ENCODE peak calls at places on chromosomes 3 and 15, in five cellular contexts. L is neural progenitor cell, A is PC-3, J is GM23248, Y is HCT116. T is an unnamed sample.

GRCh38 chr3:52446042-52446441 is 1.1 kb upstream of the SEMA3G start:
- DNase-seq in L (no peak), A (no peak), J (no peak), Y (no peak), T (no peak)

GRCh38 chr15:96351801-96352593 is 21.5 kb downstream of the NR2F2 start:
- DNase-seq in L (peak), A (no peak), J (no peak), Y (no peak), T (no peak)

GRCh38 chr3:171198781-171199472 is 172.4 kb upstream of the SLC2A2 start:
- DNase-seq in L (no peak), A (no peak), J (no peak), Y (no peak), T (no peak)

GRCh38 chr15:63178034-63178433 is 11.4 kb upstream of the RAB8B start:
- DNase-seq in L (no peak), A (no peak), J (no peak), Y (no peak), T (no peak)

GRCh38 chr15:51736646-51737537 is 563 bp downstream of the LYSMD2 start:
- DNase-seq in L (peak), A (peak), J (peak), Y (no peak), T (no peak)

GRCh38 chr3:129429080-129429451 is 630 bp upstream of the EFCAB12 start:
- DNase-seq in L (no peak), A (no peak), J (peak), Y (no peak), T (no peak)

GRCh38 chr3:29465836-29466235 is 185.0 kb downstream of the RBMS3 start:
- DNase-seq in L (no peak), A (no peak), J (peak), Y (no peak), T (no peak)

GRCh38 chr3:45491344-45491743 is 103.0 kb downstream of the LARS2 start:
- DNase-seq in L (no peak), A (no peak), J (no peak), Y (no peak), T (no peak)

GRCh38 chr15:77607111-77607893 is 25.4 kb downstream of the LINGO1 start:
- DNase-seq in L (peak), A (no peak), J (peak), Y (no peak), T (no peak)

GRCh38 chr3:2454865-2455264 is 356.2 kb downstream of the CNTN4 start:
- DNase-seq in L (no peak), A (no peak), J (no peak), Y (no peak), T (no peak)

DNA sequence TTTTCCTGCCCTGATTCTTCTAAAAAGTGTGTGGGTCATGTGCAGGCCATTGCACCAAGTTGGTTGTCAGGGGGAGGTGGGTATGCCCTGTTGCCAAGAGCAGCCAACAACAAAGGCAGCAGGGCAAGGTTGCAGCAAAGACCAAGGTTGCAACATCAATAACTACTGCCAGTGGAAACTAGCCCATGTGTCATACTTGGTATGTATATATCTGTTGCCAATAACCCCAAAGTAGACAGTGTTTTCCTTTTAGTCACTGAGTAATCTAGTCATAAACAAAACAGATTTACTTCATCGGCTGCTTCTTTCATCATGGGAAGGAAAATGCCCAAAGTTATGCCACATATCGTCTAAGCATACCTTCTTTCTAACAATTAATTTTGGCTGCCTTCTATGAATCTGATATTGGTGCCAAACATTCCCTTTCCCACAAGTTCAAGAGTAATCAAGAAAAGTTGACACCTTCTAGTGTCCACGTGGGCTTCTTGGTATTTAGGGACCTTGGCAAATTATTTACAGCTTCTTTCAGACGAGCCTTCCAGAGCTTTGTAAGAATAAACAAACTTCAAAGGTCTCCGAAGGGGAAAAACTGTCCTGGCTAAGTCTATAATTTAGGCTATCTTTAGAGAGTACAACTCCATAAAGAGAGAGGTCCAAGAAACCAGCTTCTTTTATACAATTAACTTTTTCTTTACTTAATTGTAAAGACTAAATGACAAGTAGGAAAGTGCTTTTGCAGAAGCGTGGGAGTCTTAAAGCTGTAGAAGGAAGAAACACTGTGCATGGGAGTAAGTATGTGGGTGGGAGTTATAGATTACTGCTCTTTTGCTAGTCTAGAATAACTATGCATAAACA is 10.1 kb upstream of the MBNL1 start:
- DNase-seq in L (no peak), A (peak), J (peak), Y (peak), T (no peak)
- TF ChIP-seq EZH2phosphoT487 in L (no peak), A (no peak), J (no peak), Y (no peak), T (no peak)

DNA sequence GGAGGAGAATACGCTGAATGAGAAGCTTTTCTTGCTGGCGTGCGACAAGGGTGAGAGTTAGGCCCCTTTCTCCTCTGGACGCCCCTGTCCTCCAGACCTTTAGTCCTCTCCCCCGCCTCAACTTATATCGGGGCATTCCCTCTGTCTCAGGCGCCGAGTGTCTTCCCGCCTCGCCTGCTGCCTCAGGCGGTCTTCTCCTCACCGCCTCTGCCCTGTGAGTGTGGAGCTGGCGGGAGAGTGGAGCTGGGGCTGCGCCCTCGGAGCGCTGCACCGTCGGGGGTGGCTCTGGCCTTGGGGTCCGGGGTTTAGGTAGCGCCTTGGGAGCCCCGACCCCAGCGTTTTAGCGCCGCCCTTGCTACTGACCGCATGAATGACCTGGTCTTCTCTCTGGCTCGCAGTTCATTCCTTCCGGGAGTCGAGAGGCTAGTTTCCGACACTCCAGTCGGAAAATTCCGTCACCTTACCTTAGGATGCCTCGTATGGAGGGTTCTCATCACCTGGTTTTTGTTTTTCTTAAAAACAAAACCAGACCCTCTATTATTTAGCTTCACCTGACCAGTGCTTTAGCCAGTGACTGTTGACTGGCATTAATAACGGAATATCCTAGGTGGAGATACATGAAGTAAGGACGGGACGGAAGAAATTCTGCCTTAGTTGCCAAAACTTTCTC is 983 bp downstream of the TRPC1 start:
- DNase-seq in L (peak), A (peak), J (peak), Y (peak), T (no peak)
- TF ChIP-seq EZH2 in L (no peak), A (no peak), J (no peak), Y (no peak), T (no peak)

DNA sequence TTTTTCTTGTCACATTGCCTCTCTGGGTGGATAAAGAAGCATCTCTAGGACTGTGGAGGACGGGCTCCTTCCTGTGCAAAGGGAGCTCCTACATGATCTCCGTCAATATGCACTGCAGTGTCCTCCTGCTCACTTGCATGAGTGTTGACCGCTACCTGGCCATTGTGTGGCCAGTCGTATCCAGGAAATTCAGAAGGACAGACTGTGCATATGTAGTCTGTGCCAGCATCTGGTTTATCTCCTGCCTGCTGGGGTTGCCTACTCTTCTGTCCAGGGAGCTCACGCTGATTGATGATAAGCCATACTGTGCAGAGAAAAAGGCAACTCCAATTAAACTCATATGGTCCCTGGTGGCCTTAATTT is 478 bp downstream of the GPR15 start:
- DNase-seq in L (no peak), A (no peak), J (no peak), Y (no peak), T (no peak)
- H3K9ac ChIP-seq in L (no peak), A (no peak), J (no peak), Y (no peak), T (no peak)

GRCh38 chr3:12343091-12343494 is 54.2 kb downstream of the PPARG start:
- DNase-seq in L (no peak), A (peak), J (no peak), Y (no peak), T (no peak)

GRCh38 chr3:12342151-12342550 is 53.3 kb downstream of the PPARG start:
- DNase-seq in L (no peak), A (no peak), J (no peak), Y (no peak), T (no peak)

GRCh38 chr3:12345141-12345561 is 56.3 kb downstream of the PPARG start:
- DNase-seq in L (no peak), A (peak), J (peak), Y (peak), T (no peak)

GRCh38 chr3:12347301-12347700 is 58.4 kb downstream of the PPARG start:
- DNase-seq in L (no peak), A (no peak), J (peak), Y (no peak), T (no peak)

DNA sequence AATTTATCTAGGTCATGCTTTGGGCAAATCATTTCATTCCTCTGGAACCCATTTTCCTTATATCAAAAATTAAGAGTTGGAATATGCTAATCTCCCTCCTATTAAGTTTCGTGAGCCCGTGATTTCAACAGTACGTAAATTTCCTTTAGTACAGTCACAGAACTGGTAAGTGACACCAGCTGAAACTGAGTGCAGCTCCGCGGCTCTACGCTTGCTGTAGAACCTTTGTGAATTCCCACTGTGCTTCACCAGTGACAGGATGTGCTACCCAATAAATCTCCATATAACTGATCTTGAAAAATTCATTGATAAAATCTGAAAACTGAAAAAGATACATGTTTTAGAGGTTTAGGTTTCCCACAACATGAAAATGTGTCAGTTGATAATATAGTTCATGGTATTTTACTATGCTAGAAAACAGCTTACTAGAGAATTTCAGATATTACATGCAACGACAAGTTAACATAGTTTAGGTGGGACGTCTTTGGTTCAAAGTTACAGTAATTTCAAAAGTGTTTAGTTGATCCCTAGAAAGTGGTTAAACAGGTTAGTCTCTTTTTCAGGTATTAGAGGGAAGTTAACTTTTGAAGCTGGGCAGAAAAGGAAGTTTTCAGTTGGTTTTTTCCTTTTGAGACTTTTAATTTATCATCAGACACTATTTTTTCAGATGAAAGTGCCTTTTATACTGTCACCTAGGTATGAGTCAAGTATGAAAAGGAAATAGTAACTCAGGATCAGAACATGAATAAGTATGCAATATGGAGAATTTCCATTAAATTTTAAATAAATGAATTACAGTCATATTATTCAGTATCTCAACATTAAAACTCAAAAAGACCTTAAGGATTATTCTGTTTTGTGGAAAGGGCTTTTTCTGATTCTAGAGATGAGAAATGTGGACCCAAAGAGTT is 57.0 kb downstream of the PPARG start:
- DNase-seq in L (no peak), A (peak), J (no peak), Y (no peak), T (no peak)
- TF ChIP-seq EZH2phosphoT487 in L (no peak), A (no peak), J (no peak), Y (no peak), T (no peak)

DNA sequence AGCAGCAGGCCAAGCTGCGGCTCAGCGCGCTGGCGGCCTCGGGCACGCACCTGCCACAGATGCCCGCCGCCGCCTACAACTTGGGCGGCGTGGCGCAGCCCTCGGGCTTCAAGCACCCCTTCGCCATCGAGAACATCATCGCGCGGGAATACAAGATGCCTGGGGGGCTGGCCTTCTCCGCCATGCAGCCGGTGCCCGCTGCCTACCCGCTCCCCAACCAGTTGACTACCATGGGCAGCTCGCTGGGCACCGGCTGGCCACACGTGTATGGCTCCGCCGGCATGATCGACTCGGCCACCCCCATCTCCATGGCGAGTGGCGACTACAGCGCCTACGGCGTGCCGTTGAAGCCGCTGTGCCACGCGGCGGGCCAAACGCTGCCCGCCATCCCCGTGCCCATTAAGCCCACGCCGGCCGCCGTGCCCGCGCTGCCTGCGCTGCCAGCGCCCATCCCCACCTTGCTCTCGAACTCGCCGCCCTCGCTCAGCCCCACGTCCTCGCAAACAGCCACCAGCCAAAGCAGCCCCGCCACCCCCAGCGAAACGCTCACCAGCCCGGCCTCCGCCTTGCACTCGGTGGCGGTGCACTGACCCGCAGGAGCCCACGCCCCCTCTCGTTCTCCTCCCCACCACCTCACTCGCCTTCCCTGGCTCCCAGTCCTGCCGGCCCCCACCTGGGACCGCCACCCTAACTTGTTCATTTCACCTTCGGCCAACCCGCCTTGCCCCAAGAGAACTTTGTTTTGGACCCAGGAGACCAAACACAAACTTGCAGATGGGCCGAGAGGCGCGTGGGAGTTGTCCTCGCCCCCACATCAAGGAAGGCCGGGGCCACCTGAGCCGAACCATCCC is 1.5 kb downstream of the FOXB1 start:
- DNase-seq in L (peak), A (no peak), J (no peak), Y (no peak), T (no peak)
- TF ChIP-seq EZH2 in L (peak), A (no peak), J (no peak), Y (no peak), T (no peak)

GRCh38 chr3:124761935-124762334 is 31.7 kb downstream of the UMPS start:
- DNase-seq in L (no peak), A (no peak), J (no peak), Y (no peak), T (no peak)
- H3K9ac ChIP-seq in L (no peak), A (no peak), J (peak), Y (no peak), T (no peak)

DNA sequence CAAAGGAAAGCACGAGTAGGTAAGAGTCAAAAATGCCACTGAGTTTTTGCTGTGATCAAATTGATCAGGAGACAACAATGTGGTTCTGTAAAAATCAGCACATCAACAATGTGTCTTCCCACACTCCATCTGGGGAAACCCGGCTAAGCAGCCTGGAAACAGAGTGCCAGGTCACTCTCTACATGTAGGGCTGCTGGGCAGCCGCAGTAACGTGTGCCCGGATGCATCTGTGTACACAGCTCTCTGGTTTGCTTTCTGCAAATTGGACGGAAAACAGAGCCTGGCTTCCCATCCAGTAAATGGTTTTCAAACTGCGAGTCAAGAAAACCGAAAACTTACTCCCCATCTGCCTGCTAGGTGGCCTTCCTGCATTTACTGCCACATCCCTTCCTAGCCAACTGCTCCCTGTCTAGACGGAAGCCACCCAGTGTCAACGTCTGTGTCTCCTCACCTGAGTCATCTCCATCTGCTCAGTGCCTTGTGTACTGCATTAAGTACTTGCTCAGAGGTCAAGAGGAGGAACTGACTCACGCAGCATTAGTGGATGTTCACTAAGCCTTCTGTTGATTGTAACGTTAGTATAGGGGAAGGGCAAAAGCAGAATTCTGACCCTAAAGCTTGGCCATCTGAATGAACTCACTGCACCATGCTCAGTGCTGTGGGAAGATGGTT is 124.1 kb downstream of the TJP1 start:
- DNase-seq in L (no peak), A (peak), J (peak), Y (peak), T (no peak)
- TF ChIP-seq EZH2phosphoT487 in L (no peak), A (no peak), J (no peak), Y (no peak), T (no peak)

DNA sequence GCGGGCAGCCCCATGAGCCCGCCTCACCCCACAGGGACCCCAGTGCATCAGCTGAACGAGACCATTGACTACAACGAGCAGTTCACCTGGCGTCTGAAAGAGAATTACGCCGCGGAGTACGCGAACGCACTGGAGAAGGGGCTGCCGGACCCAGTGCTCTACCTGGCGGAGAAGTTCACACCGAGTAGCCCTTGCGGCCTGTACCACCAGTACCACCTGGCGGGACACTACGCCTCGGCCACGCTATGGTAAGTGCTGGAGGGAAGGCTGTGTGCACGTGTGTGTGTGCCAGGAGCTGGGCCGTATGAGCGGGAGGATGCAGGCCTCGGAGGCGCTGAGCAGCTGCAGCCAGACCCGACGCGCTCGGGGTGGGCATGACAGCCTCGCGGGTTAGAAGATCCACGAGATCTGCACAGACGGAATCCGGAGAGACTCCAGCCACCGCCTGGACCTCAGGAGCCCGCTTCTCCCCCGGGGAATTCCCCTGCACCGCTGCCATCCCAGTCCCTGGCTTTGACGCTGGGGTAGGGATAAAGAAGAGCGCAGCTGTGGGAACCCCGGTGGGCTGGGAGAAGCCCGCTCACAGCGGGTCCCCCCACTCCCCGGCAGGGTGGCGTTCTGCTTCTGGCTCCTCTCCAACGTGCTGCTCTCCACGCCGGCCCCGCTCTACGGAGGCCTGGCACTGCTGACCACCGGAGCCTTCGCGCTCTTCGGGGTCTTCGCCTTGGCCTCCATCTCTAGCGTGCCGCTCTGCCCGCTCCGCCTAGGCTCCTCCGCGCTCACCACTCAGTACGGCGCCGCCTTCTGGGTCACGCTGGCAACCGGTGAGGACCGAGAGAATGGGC is 2.6 kb downstream of the DUOXA2 start:
- DNase-seq in L (peak), A (no peak), J (peak), Y (no peak), T (no peak)
- TF ChIP-seq EZH2 in L (peak), A (no peak), J (peak), Y (no peak), T (no peak)

GRCh38 chr3:120568624-120569023 is 27.5 kb upstream of the NDUFB4 start:
- DNase-seq in L (no peak), A (no peak), J (peak), Y (no peak), T (no peak)
- H3K9ac ChIP-seq in L (no peak), A (no peak), J (no peak), Y (no peak), T (no peak)

GRCh38 chr15:84898761-84899160 is 14.3 kb downstream of the SLC28A1 start:
- DNase-seq in L (no peak), A (no peak), J (no peak), Y (no peak), T (no peak)
- TF ChIP-seq EZH2phosphoT487 in L (no peak), A (no peak), J (no peak), Y (no peak), T (no peak)

T was measured in MM.1S.